ENCODE peak calls at places on chromosomes 13 and 19, in eight cellular contexts. L, A, Y, I, H, B, J and T are unnamed samples.

GRCh38 chr19:737591-738093 is 13.3 kb upstream of the MISP start:
- DNase-seq in H (no peak), I (no peak), B (peak; percentile 85), L (no peak), J (no peak), Y (peak; percentile 62), A (peak; percentile 46), T (no peak)

GRCh38 chr19:861756-862528 is 2.5 kb downstream of the CFD start:
- DNase-seq in H (no peak), Y (peak; percentile 74), I (no peak), L (no peak), B (no peak), A (peak; percentile 28), J (no peak), T (no peak)

GRCh38 chr19:48635966-48636858 is 967 bp downstream of the DBP start:
- DNase-seq in L (peak; percentile 54), I (no peak), A (no peak), B (no peak), Y (no peak), H (no peak), J (no peak), T (no peak)

GRCh38 chr19:41945135-41945766 is 13.9 kb downstream of the RABAC1 start:
- DNase-seq in Y (peak; percentile 98), B (no peak), J (no peak), H (no peak), I (no peak), L (no peak), A (no peak), T (no peak)

GRCh38 chr19:46849610-46850009 is 1.0 kb downstream of the AP2S1 start:
- DNase-seq in J (no peak), I (no peak), L (no peak), H (no peak), A (no peak), Y (no peak), B (no peak), T (no peak)

GRCh38 chr19:12647490-12648071 is 19.0 kb downstream of the MAN2B1 start:
- DNase-seq in Y (peak; percentile 45), A (peak; percentile 46), J (no peak), I (no peak), L (no peak), H (no peak), B (peak; percentile 91), T (no peak)

GRCh38 chr13:96052655-96053002 is 572 bp downstream of the UGGT2 start:
- DNase-seq in H (peak; percentile 41), I (no peak), Y (no peak), A (peak; percentile 72), J (no peak), B (no peak), L (peak; percentile 35), T (peak; percentile 29)

GRCh38 chr19:4969292-4969771 is 419 bp downstream of the KDM4B start:
- DNase-seq in B (no peak), I (no peak), L (no peak), H (no peak), J (no peak), Y (no peak), A (no peak), T (no peak)

GRCh38 chr19:49988433-49988832 is 27.5 kb upstream of the SIGLEC11 start:
- DNase-seq in B (no peak), J (no peak), I (no peak), H (no peak), L (no peak), Y (peak; percentile 22), A (no peak), T (no peak)

GRCh38 chr19:2270157-2270571 is 11.8 kb downstream of the PEAK3 start:
- DNase-seq in Y (no peak), L (no peak), H (no peak), A (no peak), B (peak; percentile 89), J (no peak), I (no peak), T (no peak)

GRCh38 chr19:3098515-3099346 is 4.6 kb downstream of the GNA11 start:
- DNase-seq in A (no peak), I (no peak), H (no peak), L (no peak), J (no peak), Y (no peak), B (peak; percentile 90), T (peak; percentile 12)

GRCh38 chr19:32345261-32346207 is at the start of gene ZNF507:
- DNase-seq in B (peak; percentile 95), Y (peak; percentile 90), I (peak; percentile 96), H (peak; percentile 34), J (peak; percentile 54), A (peak; percentile 70), L (peak; percentile 83), T (peak; percentile 27)